ENCODE peak calls at places on chromosomes 1 and 21, in five cellular contexts. N is mesothelial cell of epicardium, H is iris pigment epithelial cell, X is T-helper 17 cell, L is hepatic stellate cell. V is an unnamed sample.

GRCh38 chr1:93616996-93617669 is 64.5 kb downstream of the BCAR3 start:
- DNase-seq in N (no peak), H (no peak), X (no peak), L (no peak), V (no peak)

GRCh38 chr1:89780721-89781120 is 40.1 kb upstream of the LRRC8D start:
- DNase-seq in N (no peak), H (peak; percentile 71), X (no peak), L (peak; percentile 17), V (no peak)

GRCh38 chr1:235763962-235764361 is 102.7 kb downstream of the LYST start:
- DNase-seq in N (no peak), H (peak; percentile 24), X (no peak), L (no peak), V (peak; percentile 23)

GRCh38 chr1:237873487-237873927 is 17.2 kb downstream of the ZP4 start:
- DNase-seq in N (no peak), H (peak; percentile 83), X (no peak), L (no peak), V (no peak)

GRCh38 chr21:18142639-18143038 is 102.0 kb upstream of the CHODL start:
- DNase-seq in N (no peak), H (no peak), X (no peak), L (no peak), V (no peak)

GRCh38 chr1:30589083-30589482 is 134.3 kb downstream of the MATN1 start:
- DNase-seq in N (no peak), H (no peak), X (no peak), L (no peak), V (no peak)

GRCh38 chr1:230109871-230110667 is 43.0 kb downstream of the GALNT2 start:
- DNase-seq in N (no peak), H (no peak), X (no peak), L (peak; percentile 73), V (peak; percentile 88)

GRCh38 chr1:23556661-23557470 is 2.4 kb downstream of the ID3 start:
- DNase-seq in N (no peak), H (peak; percentile 75), X (no peak), L (no peak), V (no peak)

GRCh38 chr1:4483031-4483625 is 171.3 kb upstream of the AJAP1 start:
- DNase-seq in N (no peak), H (no peak), X (no peak), L (no peak), V (no peak)

GRCh38 chr1:200708769-200709168 is 29.9 kb upstream of the CAMSAP2 start:
- DNase-seq in N (no peak), H (peak; percentile 49), X (no peak), L (peak; percentile 7), V (no peak)

GRCh38 chr1:151976868-151977267 is 16.8 kb downstream of the S100A10 start:
- DNase-seq in N (no peak), H (peak; percentile 74), X (no peak), L (peak; percentile 49), V (no peak)

GRCh38 chr1:198088360-198089071 is 68.3 kb upstream of the NEK7 start:
- DNase-seq in N (no peak), H (peak; percentile 64), X (no peak), L (peak; percentile 19), V (no peak)

GRCh38 chr21:21196087-21196486 is 197.9 kb downstream of the NCAM2 start:
- DNase-seq in N (no peak), H (peak; percentile 35), X (no peak), L (no peak), V (no peak)

GRCh38 chr1:156926175-156926574 is 5.7 kb downstream of the LRRC71 start:
- DNase-seq in N (no peak), H (peak; percentile 72), X (no peak), L (peak; percentile 77), V (no peak)

GRCh38 chr1:10938741-10939417 is 73.6 kb upstream of the TARDBP start:
- DNase-seq in N (no peak), H (no peak), X (no peak), L (no peak), V (no peak)

GRCh38 chr1:101285922-101286568 is 49.2 kb downstream of the S1PR1 start:
- DNase-seq in N (no peak), H (no peak), X (no peak), L (no peak), V (no peak)

GRCh38 chr1:231630558-231631205 is 4.1 kb downstream of the DISC1 start:
- DNase-seq in N (no peak), H (no peak), X (no peak), L (peak; percentile 22), V (no peak)

GRCh38 chr1:67664048-67664447 is 21.0 kb upstream of the GADD45A start:
- DNase-seq in N (no peak), H (no peak), X (no peak), L (no peak), V (no peak)

GRCh38 chr1:30102605-30103004 is 620.8 kb downstream of the MATN1 start:
- DNase-seq in N (no peak), H (no peak), X (no peak), L (no peak), V (no peak)

GRCh38 chr1:235532350-235532749 is 28.1 kb upstream of the B3GALNT2 start:
- DNase-seq in N (no peak), H (peak; percentile 73), X (no peak), L (peak; percentile 48), V (no peak)

GRCh38 chr21:34812510-34813265 is 143.9 kb downstream of the CLIC6 start:
- DNase-seq in N (no peak), H (peak; percentile 98), X (no peak), L (peak; percentile 68), V (no peak)

GRCh38 chr1:85681087-85681486 is 27.1 kb downstream of the ZNHIT6 start:
- DNase-seq in N (no peak), H (peak; percentile 74), X (no peak), L (no peak), V (no peak)

GRCh38 chr1:20604678-20605077 is 15.8 kb downstream of the CDA start:
- DNase-seq in N (no peak), H (no peak), X (no peak), L (no peak), V (no peak)

GRCh38 chr21:33684068-33684467 is 41.8 kb downstream of the ITSN1 start:
- DNase-seq in N (no peak), H (no peak), X (no peak), L (no peak), V (no peak)

GRCh38 chr1:28577052-28577678 is 14.9 kb upstream of the RAB42 start:
- DNase-seq in N (no peak), H (no peak), X (no peak), L (no peak), V (no peak)

GRCh38 chr21:45613881-45614280 is 29.6 kb upstream of the PCBP3 start:
- DNase-seq in N (no peak), H (no peak), X (no peak), L (no peak), V (no peak)

GRCh38 chr1:26132128-26132824 is 20.7 kb downstream of the PDIK1L start:
- DNase-seq in N (no peak), H (no peak), X (no peak), L (no peak), V (no peak)

GRCh38 chr1:24805534-24806301 is 60.5 kb downstream of the CLIC4 start:
- DNase-seq in N (no peak), H (peak; percentile 86), X (no peak), L (peak; percentile 73), V (no peak)

GRCh38 chr1:147771216-147772125 is 11.1 kb upstream of the GJA5 start:
- DNase-seq in N (no peak), H (no peak), X (no peak), L (no peak), V (no peak)

GRCh38 chr1:3775498-3776230 is 3.1 kb downstream of the SMIM1 start:
- DNase-seq in N (no peak), H (peak; percentile 70), X (peak; percentile 32), L (peak; percentile 87), V (no peak)

GRCh38 chr1:93620841-93621210 is 60.8 kb downstream of the BCAR3 start:
- DNase-seq in N (no peak), H (no peak), X (no peak), L (no peak), V (no peak)

GRCh38 chr1:109046671-109047070 is 4.8 kb upstream of the WDR47 start:
- DNase-seq in N (no peak), H (no peak), X (no peak), L (no peak), V (no peak)

GRCh38 chr1:53878492-53879105 is 11.0 kb downstream of the YIPF1 start:
- DNase-seq in N (no peak), H (peak; percentile 68), X (no peak), L (no peak), V (no peak)

GRCh38 chr1:22864886-22865285 is 107.8 kb downstream of the LACTBL1 start:
- DNase-seq in N (no peak), H (no peak), X (no peak), L (no peak), V (no peak)

GRCh38 chr1:58650141-58650540 is 49.7 kb downstream of the MYSM1 start:
- DNase-seq in N (no peak), H (no peak), X (no peak), L (no peak), V (no peak)

GRCh38 chr1:53316058-53316741 is 11.7 kb downstream of the LRP8 start:
- DNase-seq in N (no peak), H (peak; percentile 32), X (no peak), L (no peak), V (no peak)